ENCODE peak calls at places on chromosomes 2 and 18, in seven cellular contexts. M is A549, O is right lobe of liver, Q is adrenal gland, N is sigmoid colon, F is HCT116, K is suprapubic skin. A is an unnamed sample.

GRCh38 chr2:26528870-26529269 is 50.9 kb upstream of the OTOF start:
- DNase-seq in M (no peak), O (peak; percentile 20), Q (no peak), N (peak; percentile 18), F (no peak), K (peak; percentile 52), A (no peak)

GRCh38 chr2:202261531-202261930 is 4.0 kb upstream of the NOP58 start:
- DNase-seq in M (no peak), O (no peak), Q (no peak), N (no peak), F (no peak), K (peak; percentile 34), A (no peak)

GRCh38 chr2:207282916-207283315 is 117.2 kb upstream of the KLF7 start:
- DNase-seq in M (no peak), O (no peak), Q (no peak), N (no peak), F (no peak), K (no peak), A (no peak)

GRCh38 chr2:109611467-109612095 is 2.2 kb downstream of the SEPTIN10 start:
- DNase-seq in M (no peak), O (no peak), Q (no peak), N (no peak), F (no peak), K (no peak), A (no peak)

GRCh38 chr18:45688834-45689233 is 35.1 kb upstream of the SLC14A1 start:
- DNase-seq in M (no peak), O (no peak), Q (no peak), N (no peak), F (no peak), K (no peak), A (no peak)

GRCh38 chr2:85796549-85797262 is 42.9 kb downstream of the ATOH8 start:
- DNase-seq in M (no peak), O (peak; percentile 54), Q (peak; percentile 43), N (peak; percentile 67), F (no peak), K (peak; percentile 73), A (no peak)

GRCh38 chr18:54607213-54607934 is 16.3 kb downstream of the DYNAP start:
- DNase-seq in M (no peak), O (peak; percentile 45), Q (no peak), N (no peak), F (no peak), K (no peak), A (no peak)

GRCh38 chr2:11891591-11891990 is 145.2 kb downstream of the LPIN1 start:
- DNase-seq in M (no peak), O (no peak), Q (no peak), N (no peak), F (no peak), K (no peak), A (no peak)

GRCh38 chr2:169641464-169641863 is 52.7 kb downstream of the CFAP210 start:
- DNase-seq in M (no peak), O (no peak), Q (no peak), N (no peak), F (no peak), K (no peak), A (no peak)

GRCh38 chr2:231462729-231463465 is 1.4 kb downstream of the NCL start:
- DNase-seq in M (no peak), O (no peak), Q (no peak), N (no peak), F (no peak), K (no peak), A (no peak)

GRCh38 chr2:231461516-231461971 is 2.7 kb downstream of the NCL start:
- DNase-seq in M (no peak), O (peak; percentile 12), Q (no peak), N (no peak), F (no peak), K (peak; percentile 64), A (no peak)

GRCh38 chr2:231467016-231467545 is 2.8 kb upstream of the NCL start:
- DNase-seq in M (no peak), O (peak; percentile 30), Q (no peak), N (no peak), F (no peak), K (peak; percentile 49), A (no peak)

GRCh38 chr2:231464576-231465540 is 574 bp upstream of the NCL start:
- DNase-seq in M (peak; percentile 93), O (peak; percentile 99), Q (peak; percentile 99), N (no peak), F (peak; percentile 92), K (peak; percentile 99), A (peak; percentile 36)

DNA sequence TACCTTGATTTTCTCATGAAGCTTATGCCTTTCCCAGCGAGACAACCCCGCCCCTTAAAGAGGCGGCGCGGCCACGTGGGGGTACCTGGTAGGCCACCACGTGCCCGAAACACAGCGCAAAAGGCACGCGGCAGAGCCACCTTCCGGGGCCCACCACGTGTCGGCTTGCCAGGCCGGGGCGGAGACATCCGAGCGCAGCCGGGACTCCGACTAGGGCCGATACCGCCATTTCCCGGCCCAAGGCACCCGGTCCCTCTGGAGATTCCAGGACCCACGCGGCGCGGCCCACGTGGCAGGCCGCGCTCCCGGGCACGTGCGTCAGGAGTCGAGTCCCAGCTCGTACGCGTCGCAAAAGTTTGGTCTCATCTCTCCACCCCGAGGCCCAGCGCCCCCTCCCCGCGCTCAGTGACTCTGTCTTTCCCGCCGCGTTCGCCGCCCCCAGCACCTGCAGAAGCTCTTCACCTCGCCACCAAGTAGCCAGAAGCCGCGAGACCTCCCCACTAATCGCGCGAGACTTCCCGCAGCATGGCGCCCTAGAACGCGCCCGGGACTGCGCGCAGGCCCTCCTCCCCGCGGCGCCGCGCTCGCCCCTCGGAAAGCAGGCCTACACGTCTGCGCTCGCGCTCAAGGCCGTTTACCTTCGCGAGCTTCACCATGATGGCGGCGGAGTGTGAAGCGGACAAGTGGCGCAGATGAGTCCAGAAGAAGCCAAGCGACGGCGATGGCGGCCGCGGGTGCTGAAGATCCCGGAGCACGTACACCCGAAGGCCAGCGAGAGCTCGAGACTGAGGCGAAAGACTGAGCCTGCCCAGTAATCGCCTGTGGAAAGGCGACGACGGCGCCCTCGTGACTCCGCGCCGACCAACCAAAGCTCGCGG is at the start of gene NCL:
- DNase-seq in M (peak; percentile 46), O (peak; percentile 82), Q (peak; percentile 77), N (peak; percentile 99), F (peak; percentile 54), K (peak; percentile 91), A (peak; percentile 98)
- TF ChIP-seq POLR2A in M (peak; percentile 99), O (peak; percentile 98), Q (peak; percentile 99), N (peak; percentile 98), F (peak; percentile 97), K (peak; percentile 98), A (peak; percentile 63)

DNA sequence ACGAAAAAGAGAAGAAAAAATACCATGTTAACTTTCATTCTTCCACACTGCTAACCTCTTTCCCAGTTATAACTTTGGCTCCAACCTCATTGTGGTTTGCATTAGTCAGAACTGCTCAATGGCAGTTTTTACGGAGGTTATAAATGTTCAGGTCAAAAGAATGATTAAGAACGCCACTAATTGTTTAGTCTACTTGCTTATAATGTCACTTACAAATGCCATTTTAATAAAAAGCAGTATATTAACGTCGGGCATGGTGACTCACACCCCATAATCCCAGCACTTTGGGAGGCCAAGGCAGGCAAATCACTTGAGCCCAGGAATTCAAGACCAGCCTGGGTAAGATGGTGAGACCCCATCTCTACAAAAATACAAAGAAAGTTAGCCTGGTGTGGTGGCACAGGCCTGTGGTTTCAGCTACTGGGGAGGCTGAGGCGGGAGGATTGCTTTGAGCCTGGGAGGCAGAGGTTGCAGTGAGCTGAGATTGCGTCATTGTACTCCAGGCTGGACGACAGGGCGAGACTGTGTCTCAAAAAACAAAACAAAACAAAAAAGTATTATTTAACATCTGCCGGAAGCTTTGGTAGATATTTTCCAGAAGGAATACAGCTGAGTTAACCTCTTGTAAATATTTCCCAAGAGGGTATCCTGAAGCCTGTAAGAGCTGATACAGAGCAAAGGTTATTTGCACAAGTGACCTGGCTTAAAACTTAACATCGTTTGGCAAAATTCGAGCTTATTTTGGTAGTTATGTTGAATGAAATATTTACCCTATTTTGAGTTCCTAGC is 5.1 kb downstream of the AGPS start:
- DNase-seq in M (no peak), O (peak; percentile 72), Q (peak; percentile 19), N (peak; percentile 73), F (no peak), K (no peak), A (no peak)
- H3K4me3 ChIP-seq in M (peak overlapping the region; percentile 11), O (no peak overlapping the region), Q (no peak overlapping the region), N (no peak overlapping the region), F (no peak overlapping the region), K (no peak overlapping the region), A (no peak overlapping the region)

DNA sequence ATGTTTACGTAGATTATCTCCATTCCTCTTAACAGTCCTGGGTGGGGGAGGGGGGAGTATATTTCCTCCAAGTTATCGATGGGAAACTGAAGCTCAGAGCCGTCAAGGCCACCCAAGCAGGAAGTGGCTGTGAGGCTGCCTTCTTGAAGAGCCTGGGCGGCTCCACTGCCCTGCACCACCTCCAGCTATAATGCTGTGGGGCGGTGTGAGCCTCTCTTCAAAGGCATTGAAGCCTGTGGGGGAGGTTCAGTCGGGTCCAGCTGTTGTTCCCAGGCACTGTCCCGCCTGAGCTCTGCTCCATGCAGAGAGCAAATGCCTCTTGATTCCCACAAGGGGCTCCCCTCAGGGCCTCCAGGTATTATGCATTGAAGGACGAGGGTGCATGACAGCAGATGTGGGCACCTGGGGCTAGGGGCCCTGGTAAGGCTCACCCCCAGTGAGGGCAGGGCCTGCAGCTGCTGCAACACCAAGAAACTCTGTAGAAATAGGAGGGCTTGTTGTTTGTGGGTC is 29.5 kb upstream of the LAPTM4A start:
- DNase-seq in M (no peak), O (no peak), Q (no peak), N (no peak), F (no peak), K (no peak), A (no peak)
- H3K27ac ChIP-seq in M (peak overlapping the region; percentile 42), O (no peak overlapping the region), Q (no peak overlapping the region), N (no peak overlapping the region), F (no peak overlapping the region), K (no peak overlapping the region), A (no peak overlapping the region)

GRCh38 chr2:28896906-28897305 is 2.4 kb downstream of the WDR43 start:
- DNase-seq in M (peak; percentile 44), O (no peak), Q (no peak), N (no peak), F (no peak), K (no peak), A (no peak)

GRCh38 chr2:28895189-28895893 is 874 bp downstream of the WDR43 start:
- DNase-seq in M (peak; percentile 46), O (peak; percentile 57), Q (peak; percentile 42), N (peak; percentile 69), F (no peak), K (no peak), A (peak; percentile 33)

GRCh38 chr2:28893488-28893887 is 979 bp upstream of the WDR43 start:
- DNase-seq in M (no peak), O (no peak), Q (no peak), N (no peak), F (no peak), K (no peak), A (peak; percentile 33)

GRCh38 chr2:28898048-28898447 is 3.6 kb downstream of the WDR43 start:
- DNase-seq in M (no peak), O (no peak), Q (no peak), N (no peak), F (no peak), K (no peak), A (no peak)

DNA sequence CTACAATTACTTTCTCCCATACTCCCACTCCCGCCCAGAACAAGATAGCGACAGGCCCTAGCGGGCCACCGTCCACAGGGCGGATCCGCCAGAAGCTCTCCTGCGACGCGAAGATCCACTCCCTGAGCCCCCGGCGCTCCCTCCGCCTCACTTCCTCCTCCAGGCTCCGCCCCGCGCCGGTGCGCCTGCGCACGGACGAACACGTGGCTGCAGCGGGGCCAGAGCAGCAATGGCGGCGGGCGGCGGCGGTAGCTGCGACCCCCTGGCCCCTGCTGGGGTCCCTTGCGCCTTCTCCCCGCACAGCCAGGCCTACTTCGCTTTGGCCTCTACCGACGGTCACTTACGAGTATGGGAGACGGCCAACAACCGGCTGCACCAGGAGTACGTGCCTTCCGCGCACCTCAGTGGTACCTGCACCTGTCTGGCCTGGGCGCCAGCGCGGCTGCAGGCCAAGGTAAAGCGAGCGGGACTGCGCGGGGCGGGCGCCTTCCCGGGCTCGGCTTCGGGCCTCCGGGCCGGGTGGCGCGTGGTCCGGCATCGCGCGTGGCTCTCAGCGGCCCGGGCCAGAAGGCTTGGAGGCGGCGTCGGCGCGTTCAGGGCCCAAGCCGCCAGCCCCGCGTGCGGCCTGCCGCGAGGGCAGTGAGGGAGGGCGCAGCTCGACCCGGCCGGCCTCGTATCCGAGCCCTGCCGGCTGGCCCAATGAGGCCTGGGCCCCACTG is at the start of gene WDR43:
- DNase-seq in M (peak; percentile 97), O (peak; percentile 99), Q (peak; percentile 98), N (peak; percentile 99), F (peak; percentile 98), K (peak; percentile 98), A (peak; percentile 98)
- TF ChIP-seq POLR2A in M (peak; percentile 87), O (peak; percentile 72), Q (peak; percentile 77), N (peak; percentile 43), F (peak; percentile 73), K (peak; percentile 53), A (no peak)

A was measured in testis.